ENCODE peak calls at places on chromosomes 4 and X, in nine cellular contexts. H, O, N, Y, F, Q, I, B and D are unnamed samples.

GRCh38 chrX:14398725-14399124 is 130.6 kb upstream of the GLRA2 start:
- DNase-seq in H (no peak), O (no peak), N (peak; percentile 13), Y (no peak), F (no peak), Q (peak; percentile 52), I (no peak), B (no peak), D (no peak)

GRCh38 chr4:56271121-56271520 is 116.2 kb downstream of the AASDH start:
- DNase-seq in H (no peak), O (no peak), N (no peak), Y (peak; percentile 18), F (no peak), Q (no peak), I (no peak), B (no peak), D (no peak)

GRCh38 chr4:1365271-1366178 is 18.5 kb downstream of the UVSSA start:
- DNase-seq in H (no peak), O (peak; percentile 47), N (no peak), Y (no peak), F (no peak), Q (no peak), I (no peak), B (no peak), D (no peak)

GRCh38 chrX:146956760-146957159 is 142.2 kb upstream of the CXorf51A start:
- DNase-seq in H (no peak), O (no peak), N (no peak), Y (no peak), F (no peak), Q (no peak), I (no peak), B (no peak), D (no peak)

GRCh38 chrX:47796433-47796906 is 40.2 kb upstream of the ZNF81 start:
- DNase-seq in H (no peak), O (no peak), N (no peak), Y (peak; percentile 76), F (no peak), Q (peak; percentile 9), I (no peak), B (no peak), D (no peak)

GRCh38 chr4:39320381-39321115 is 45.6 kb downstream of the RFC1 start:
- DNase-seq in H (no peak), O (no peak), N (no peak), Y (peak; percentile 31), F (no peak), Q (no peak), I (no peak), B (no peak), D (no peak)

GRCh38 chr4:25838526-25838925 is 24.3 kb downstream of the SEL1L3 start:
- DNase-seq in H (no peak), O (no peak), N (no peak), Y (no peak), F (peak; percentile 52), Q (no peak), I (no peak), B (no peak), D (no peak)

GRCh38 chr4:38565271-38566199 is 98.5 kb upstream of the KLF3 start:
- DNase-seq in H (no peak), O (peak; percentile 67), N (no peak), Y (peak; percentile 60), F (no peak), Q (peak; percentile 19), I (no peak), B (no peak), D (no peak)

GRCh38 chr4:182975806-182976205 is 58.6 kb upstream of the DCTD start:
- DNase-seq in H (no peak), O (no peak), N (no peak), Y (peak; percentile 84), F (no peak), Q (peak; percentile 76), I (no peak), B (peak; percentile 33), D (peak; percentile 66)

GRCh38 chrX:128021566-128021965 is 30.6 kb downstream of the ACTRT1 start:
- DNase-seq in H (no peak), O (no peak), N (no peak), Y (no peak), F (no peak), Q (no peak), I (no peak), B (no peak), D (no peak)

GRCh38 chr4:6898763-6899162 is 10.9 kb upstream of the TBC1D14 start:
- DNase-seq in H (no peak), O (no peak), N (no peak), Y (no peak), F (no peak), Q (no peak), I (no peak), B (no peak), D (peak; percentile 58)

GRCh38 chr4:31295081-31295480 is 574.9 kb downstream of the PCDH7 start:
- DNase-seq in H (no peak), O (no peak), N (no peak), Y (no peak), F (no peak), Q (no peak), I (no peak), B (no peak), D (no peak)

DNA sequence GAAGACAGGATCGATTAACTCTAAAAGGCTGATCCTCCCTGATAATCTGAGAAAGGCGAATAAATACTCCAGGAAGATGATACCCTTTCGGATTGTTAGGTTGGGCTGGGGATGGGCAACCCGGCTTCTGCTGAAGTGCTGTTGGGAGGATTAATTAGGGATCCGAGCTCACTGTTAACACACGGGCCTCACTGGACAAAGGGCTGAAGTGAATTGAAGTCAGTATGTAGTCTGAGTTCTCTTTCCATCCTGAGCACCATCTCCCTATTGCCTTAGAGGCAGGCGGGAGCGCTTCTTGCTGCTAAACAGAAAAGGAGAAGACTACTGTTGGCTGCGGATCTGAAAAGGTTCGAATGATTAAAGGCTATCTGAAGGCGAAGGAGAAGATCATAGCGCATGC is 22.6 kb downstream of the MORF4L2 start:
- DNase-seq in H (no peak), O (no peak), N (no peak), Y (no peak), F (no peak), Q (no peak), I (no peak), B (no peak), D (no peak)
- H3K4me3 ChIP-seq in H (no peak overlapping the region), O (peak overlapping the region; percentile 3), N (no peak overlapping the region), Y (no peak overlapping the region), F (no peak overlapping the region), Q (no peak overlapping the region), I (peak overlapping the region; percentile 43), B (no peak overlapping the region), D (no peak overlapping the region)

GRCh38 chr4:69881173-69881773 is 21.3 kb upstream of the SULT1E1 start:
- DNase-seq in H (peak; percentile 10), O (no peak), N (peak; percentile 71), Y (peak; percentile 82), F (peak; percentile 54), Q (no peak), I (no peak), B (no peak), D (peak; percentile 53)
- TF ChIP-seq CTCF in H (peak; percentile 76), O (peak; percentile 60), N (peak; percentile 99), Y (peak; percentile 94), F (peak; percentile 90), Q (peak; percentile 63), I (peak; percentile 74), B (peak; percentile 74), D (peak; percentile 75)

GRCh38 chr4:112284662-112285411 is 867 bp downstream of the TIFA start:
- DNase-seq in H (peak; percentile 25), O (peak; percentile 59), N (no peak), Y (peak; percentile 30), F (no peak), Q (no peak), I (no peak), B (no peak), D (peak; percentile 61)

GRCh38 chr4:112288455-112288854 is 2.8 kb upstream of the TIFA start:
- DNase-seq in H (peak; percentile 32), O (no peak), N (no peak), Y (no peak), F (no peak), Q (no peak), I (no peak), B (no peak), D (peak; percentile 85)

GRCh38 chr4:112287258-112287873 is 1.7 kb upstream of the TIFA start:
- DNase-seq in H (peak; percentile 33), O (no peak), N (no peak), Y (no peak), F (no peak), Q (no peak), I (no peak), B (peak; percentile 71), D (peak; percentile 92)

GRCh38 chr4:112290341-112290740 is 4.6 kb upstream of the TIFA start:
- DNase-seq in H (no peak), O (no peak), N (no peak), Y (no peak), F (no peak), Q (no peak), I (no peak), B (no peak), D (peak; percentile 85)

DNA sequence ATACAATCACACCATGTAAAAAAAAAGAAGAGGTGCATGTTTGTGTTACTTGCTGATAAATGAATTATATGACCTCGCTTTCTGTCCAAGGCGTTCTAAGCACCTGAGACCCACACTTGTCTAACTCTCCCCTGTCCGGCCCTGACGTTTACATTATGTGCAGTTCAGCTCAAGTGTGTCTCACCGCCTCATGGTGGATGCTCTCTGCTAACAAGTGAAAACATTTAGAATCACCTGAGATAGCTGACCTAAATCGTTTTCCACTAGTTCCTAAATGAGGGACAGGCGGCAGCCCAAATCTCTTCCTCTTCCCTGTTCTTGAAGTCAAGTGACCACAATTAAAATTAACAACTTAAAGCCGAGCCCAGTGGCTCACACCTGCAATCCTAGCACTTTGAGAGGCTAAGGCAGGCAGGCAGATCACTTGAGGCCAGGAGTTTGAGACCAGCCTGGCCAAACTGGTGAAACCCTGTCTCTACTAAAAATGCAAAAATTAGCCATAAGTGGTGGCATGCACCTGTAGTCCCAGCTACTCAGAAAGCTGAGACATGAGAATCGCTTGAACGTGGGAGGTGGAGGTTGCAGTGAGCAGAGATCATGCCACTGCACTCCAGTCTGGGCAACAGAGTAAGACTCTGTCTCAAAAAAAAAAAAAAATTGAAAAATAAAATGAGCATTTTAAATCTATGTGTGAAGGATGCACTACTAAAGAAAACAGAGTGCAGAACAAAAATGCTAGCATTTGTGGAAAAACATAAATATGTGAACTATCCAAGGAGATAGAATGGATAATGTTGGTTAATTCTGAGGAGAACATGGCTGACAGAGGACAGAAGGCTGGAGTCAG is 3.9 kb upstream of the TIFA start:
- DNase-seq in H (no peak), O (no peak), N (no peak), Y (no peak), F (no peak), Q (no peak), I (no peak), B (no peak), D (peak; percentile 66)
- H3K4me3 ChIP-seq in H (no peak overlapping the region), O (no peak overlapping the region), N (no peak overlapping the region), Y (no peak overlapping the region), F (no peak overlapping the region), Q (no peak overlapping the region), I (no peak overlapping the region), B (peak overlapping the region; percentile 23), D (peak overlapping the region; percentile 98)

DNA sequence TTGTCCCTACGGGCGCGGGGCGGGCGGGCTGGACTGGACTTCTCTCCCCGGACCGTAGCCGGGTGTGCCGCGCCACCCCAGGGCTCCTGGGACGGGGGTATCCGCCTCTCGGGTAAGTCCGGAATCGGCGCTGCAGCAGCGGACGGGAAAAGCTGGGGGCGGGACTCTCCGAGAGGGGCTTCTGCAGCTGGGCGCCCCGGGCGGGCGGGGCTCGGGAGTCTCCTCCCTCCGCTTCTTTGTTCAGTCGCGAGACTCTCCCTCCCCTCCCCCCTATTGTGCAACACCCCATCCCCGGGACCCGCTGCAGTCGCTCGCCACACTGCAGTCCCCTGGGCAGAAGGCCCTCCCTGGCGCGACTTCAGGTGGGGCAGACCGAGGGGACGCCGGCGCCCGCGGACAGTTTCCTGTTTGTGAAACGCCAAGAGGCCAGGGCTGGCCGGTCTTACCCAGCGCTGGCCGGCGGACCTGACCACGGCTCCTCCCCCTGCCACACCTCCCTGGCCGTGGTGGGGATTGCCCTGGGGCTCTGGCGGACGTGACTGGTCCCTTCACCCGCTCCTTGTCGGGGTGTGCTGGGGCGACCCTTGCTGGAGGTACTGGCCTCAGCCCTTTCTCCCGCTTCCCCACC is 966 bp downstream of the CCNG2 start:
- DNase-seq in H (peak; percentile 92), O (peak; percentile 93), N (peak; percentile 96), Y (peak; percentile 90), F (peak; percentile 94), Q (no peak), I (peak; percentile 93), B (peak; percentile 89), D (peak; percentile 87)
- TF ChIP-seq CTCF in H (peak; percentile 16), O (no peak), N (no peak), Y (no peak), F (no peak), Q (no peak), I (peak; percentile 36), B (no peak), D (no peak)